ENCODE peak calls at places on chromosomes 3 and 15, in eight cellular contexts. I is progenitor cell of endocrine pancreas, S is cardiac fibroblast, K is T follicular helper cell, G is kidney epithelial cell, Q is ACHN, H is fibroblast of the aortic adventitia, N is activated B cell treated with CpG ODN at 0.5 μM for 24 hours. J is an unnamed sample.

GRCh38 chr3:159619341-159619885 is 369.2 kb upstream of the IL12A start:
- DNase-seq in S (peak; percentile 79), I (no peak), N (no peak), Q (no peak), K (no peak), G (no peak), H (peak; percentile 37), J (no peak)

GRCh38 chr3:133038089-133038730 is at the start of gene TMEM108:
- DNase-seq in N (no peak), I (peak; percentile 90), H (peak; percentile 6), S (peak; percentile 25), G (peak; percentile 34), Q (peak; percentile 23), K (no peak), J (peak; percentile 5)

GRCh38 chr3:42535981-42536784 is 33.7 kb downstream of the VIPR1 start:
- DNase-seq in S (peak; percentile 47), I (no peak), N (no peak), G (no peak), H (peak; percentile 7), Q (peak; percentile 25), K (no peak), J (no peak)

GRCh38 chr3:183824761-183825379 is 507 bp downstream of the MAP6D1 start:
- DNase-seq in I (peak; percentile 21), Q (peak; percentile 7), S (no peak), H (no peak), N (peak; percentile 21), G (no peak), K (no peak), J (no peak)

GRCh38 chr15:47876986-47877385 is 159.7 kb downstream of the SEMA6D start:
- DNase-seq in G (no peak), H (no peak), S (no peak), N (no peak), Q (no peak), K (no peak), I (no peak), J (no peak)

GRCh38 chr3:195873281-195873887 is 35.0 kb downstream of the TNK2 start:
- DNase-seq in Q (no peak), I (no peak), H (no peak), G (no peak), K (no peak), S (no peak), N (no peak), J (no peak)

GRCh38 chr3:159807137-159808028 is 181.3 kb upstream of the IL12A start:
- DNase-seq in Q (no peak), S (no peak), G (no peak), H (no peak), N (no peak), K (no peak), I (no peak), J (no peak)

GRCh38 chr3:171056528-171056927 is 30.0 kb upstream of the SLC2A2 start:
- DNase-seq in G (no peak), I (no peak), S (peak; percentile 91), Q (no peak), H (peak; percentile 73), K (no peak), N (no peak), J (no peak)

GRCh38 chr3:114351123-114351821 is 57.4 kb downstream of the TIGIT start:
- DNase-seq in N (no peak), I (no peak), G (no peak), H (no peak), K (no peak), Q (no peak), S (no peak), J (no peak)

GRCh38 chr15:80514071-80514780 is 110.0 kb downstream of the ARNT2 start:
- DNase-seq in K (no peak), N (no peak), S (peak; percentile 93), H (peak; percentile 83), Q (no peak), I (no peak), G (no peak), J (peak; percentile 43)